ENCODE peak calls at places on chromosomes 12 and 14, in five cellular contexts. One of them, this sample, is unnamed.

GRCh38 chr14:83566567-83566966 is 1963.4 kb upstream of the FLRT2 start:
- DNase-seq in HFFc6: no peak
- DNase-seq in psoas muscle: no peak
- DNase-seq in esophagus muscularis mucosa: no peak
- DNase-seq in T-cell: no peak
- DNase-seq in this sample: no peak

GRCh38 chr12:130689408-130690405 is 26.4 kb downstream of the RIMBP2 start:
- DNase-seq in HFFc6: no peak
- DNase-seq in psoas muscle: no peak
- DNase-seq in esophagus muscularis mucosa: no peak
- DNase-seq in T-cell: no peak
- DNase-seq in this sample: no peak

GRCh38 chr14:98218213-98218612 is 1053.8 kb downstream of the BCL11B start:
- DNase-seq in HFFc6: no peak
- DNase-seq in psoas muscle: no peak
- DNase-seq in esophagus muscularis mucosa: peak; percentile 86
- DNase-seq in T-cell: no peak
- DNase-seq in this sample: no peak

GRCh38 chr14:97095269-97095668 is 298.1 kb downstream of the VRK1 start:
- DNase-seq in HFFc6: no peak
- DNase-seq in psoas muscle: no peak
- DNase-seq in esophagus muscularis mucosa: no peak
- DNase-seq in T-cell: no peak
- DNase-seq in this sample: no peak

GRCh38 chr12:130424858-130425697 is 87.4 kb downstream of the PIWIL1 start:
- DNase-seq in HFFc6: no peak
- DNase-seq in psoas muscle: no peak
- DNase-seq in esophagus muscularis mucosa: no peak
- DNase-seq in T-cell: no peak
- DNase-seq in this sample: no peak

GRCh38 chr12:989751-990278 is 1.2 kb upstream of the ERC1 start:
- DNase-seq in HFFc6: peak; percentile 80
- DNase-seq in psoas muscle: peak; percentile 27
- DNase-seq in esophagus muscularis mucosa: no peak
- DNase-seq in T-cell: no peak
- DNase-seq in this sample: no peak

GRCh38 chr12:121036810-121037326 is 2.2 kb downstream of the OASL start:
- DNase-seq in HFFc6: peak; percentile 75
- DNase-seq in psoas muscle: no peak
- DNase-seq in esophagus muscularis mucosa: no peak
- DNase-seq in T-cell: no peak
- DNase-seq in this sample: peak; percentile 30

GRCh38 chr14:63543826-63544320 is 696 bp upstream of the PPP2R5E start:
- DNase-seq in HFFc6: no peak
- DNase-seq in psoas muscle: no peak
- DNase-seq in esophagus muscularis mucosa: no peak
- DNase-seq in T-cell: no peak
- DNase-seq in this sample: no peak

GRCh38 chr12:108232565-108232964 is 103.5 kb downstream of the WSCD2 start:
- DNase-seq in HFFc6: no peak
- DNase-seq in psoas muscle: no peak
- DNase-seq in esophagus muscularis mucosa: no peak
- DNase-seq in T-cell: no peak
- DNase-seq in this sample: no peak

GRCh38 chr14:35406811-35407630 is 2.5 kb upstream of the NFKBIA start:
- DNase-seq in HFFc6: peak; percentile 81
- DNase-seq in psoas muscle: no peak
- DNase-seq in esophagus muscularis mucosa: no peak
- DNase-seq in T-cell: no peak
- DNase-seq in this sample: no peak

GRCh38 chr14:101476258-101476930 is 84.9 kb upstream of the DIO3 start:
- DNase-seq in HFFc6: no peak
- DNase-seq in psoas muscle: no peak
- DNase-seq in esophagus muscularis mucosa: no peak
- DNase-seq in T-cell: no peak
- DNase-seq in this sample: no peak

GRCh38 chr12:66708704-66709443 is 30.0 kb upstream of the GRIP1 start:
- DNase-seq in HFFc6: no peak
- DNase-seq in psoas muscle: no peak
- DNase-seq in esophagus muscularis mucosa: no peak
- DNase-seq in T-cell: no peak
- DNase-seq in this sample: no peak

GRCh38 chr14:96581902-96582640 is 79.9 kb downstream of the PAPOLA start:
- DNase-seq in HFFc6: no peak
- DNase-seq in psoas muscle: no peak
- DNase-seq in esophagus muscularis mucosa: peak; percentile 84
- DNase-seq in T-cell: no peak
- DNase-seq in this sample: no peak

GRCh38 chr12:51531982-51532497 is 59.0 kb upstream of the SCN8A start:
- DNase-seq in HFFc6: peak; percentile 72
- DNase-seq in psoas muscle: peak; percentile 64
- DNase-seq in esophagus muscularis mucosa: no peak
- DNase-seq in T-cell: peak; percentile 72
- DNase-seq in this sample: peak; percentile 36

GRCh38 chr12:5188413-5188930 is 144.8 kb downstream of the KCNA5 start:
- DNase-seq in HFFc6: no peak
- DNase-seq in psoas muscle: no peak
- DNase-seq in esophagus muscularis mucosa: no peak
- DNase-seq in T-cell: no peak
- DNase-seq in this sample: no peak

GRCh38 chr14:53470351-53471043 is 317.4 kb upstream of the DDHD1 start:
- DNase-seq in HFFc6: peak; percentile 20
- DNase-seq in psoas muscle: peak; percentile 37
- DNase-seq in esophagus muscularis mucosa: no peak
- DNase-seq in T-cell: no peak
- DNase-seq in this sample: peak; percentile 44

GRCh38 chr12:47032644-47033043 is 46.8 kb upstream of the PCED1B start:
- DNase-seq in HFFc6: peak; percentile 55
- DNase-seq in psoas muscle: no peak
- DNase-seq in esophagus muscularis mucosa: no peak
- DNase-seq in T-cell: peak; percentile 22
- DNase-seq in this sample: peak; percentile 48

GRCh38 chr12:118655588-118655987 is 279.2 kb downstream of the SUDS3 start:
- DNase-seq in HFFc6: no peak
- DNase-seq in psoas muscle: no peak
- DNase-seq in esophagus muscularis mucosa: no peak
- DNase-seq in T-cell: no peak
- DNase-seq in this sample: no peak

GRCh38 chr12:102946042-102946441 is 11.4 kb upstream of the ASCL1 start:
- DNase-seq in HFFc6: no peak
- DNase-seq in psoas muscle: no peak
- DNase-seq in esophagus muscularis mucosa: peak; percentile 66
- DNase-seq in T-cell: no peak
- DNase-seq in this sample: no peak

GRCh38 chr12:21526053-21526452 is at the start of gene SPX:
- DNase-seq in HFFc6: no peak
- DNase-seq in psoas muscle: no peak
- DNase-seq in esophagus muscularis mucosa: no peak
- DNase-seq in T-cell: no peak
- DNase-seq in this sample: no peak

GRCh38 chr12:14884458-14884878 is 1.2 kb downstream of the MGP start:
- DNase-seq in HFFc6: peak; percentile 25
- DNase-seq in psoas muscle: peak; percentile 77
- DNase-seq in esophagus muscularis mucosa: peak; percentile 97
- DNase-seq in T-cell: peak; percentile 83
- DNase-seq in this sample: peak; percentile 22

GRCh38 chr12:120238839-120239445 is 26.6 kb downstream of the PXN start:
- DNase-seq in HFFc6: no peak
- DNase-seq in psoas muscle: no peak
- DNase-seq in esophagus muscularis mucosa: no peak
- DNase-seq in T-cell: no peak
- DNase-seq in this sample: no peak

GRCh38 chr12:93279849-93280412 is 97.8 kb upstream of the NUDT4 start:
- DNase-seq in HFFc6: no peak
- DNase-seq in psoas muscle: no peak
- DNase-seq in esophagus muscularis mucosa: no peak
- DNase-seq in T-cell: no peak
- DNase-seq in this sample: no peak

GRCh38 chr14:102140027-102140749 is 491 bp downstream of the WDR20 start:
- DNase-seq in HFFc6: peak; percentile 8
- DNase-seq in psoas muscle: peak; percentile 22
- DNase-seq in esophagus muscularis mucosa: no peak
- DNase-seq in T-cell: no peak
- DNase-seq in this sample: no peak

GRCh38 chr12:46179693-46180452 is 89.0 kb downstream of the SLC38A1 start:
- DNase-seq in HFFc6: no peak
- DNase-seq in psoas muscle: no peak
- DNase-seq in esophagus muscularis mucosa: no peak
- DNase-seq in T-cell: no peak
- DNase-seq in this sample: no peak

GRCh38 chr12:91210144-91210543 is 27.5 kb upstream of the DCN start:
- DNase-seq in HFFc6: no peak
- DNase-seq in psoas muscle: no peak
- DNase-seq in esophagus muscularis mucosa: no peak
- DNase-seq in T-cell: no peak
- DNase-seq in this sample: no peak

GRCh38 chr12:111792155-111792876 is 25.6 kb downstream of the ALDH2 start:
- DNase-seq in HFFc6: no peak
- DNase-seq in psoas muscle: peak; percentile 82
- DNase-seq in esophagus muscularis mucosa: no peak
- DNase-seq in T-cell: no peak
- DNase-seq in this sample: no peak

GRCh38 chr14:82094819-82095218 is 561.2 kb upstream of the SEL1L start:
- DNase-seq in HFFc6: no peak
- DNase-seq in psoas muscle: no peak
- DNase-seq in esophagus muscularis mucosa: no peak
- DNase-seq in T-cell: no peak
- DNase-seq in this sample: no peak

GRCh38 chr12:49888461-49889151 is 15.1 kb downstream of the FAIM2 start:
- DNase-seq in HFFc6: no peak
- DNase-seq in psoas muscle: no peak
- DNase-seq in esophagus muscularis mucosa: no peak
- DNase-seq in T-cell: no peak
- DNase-seq in this sample: no peak

GRCh38 chr14:63046339-63047268 is 1.3 kb upstream of the KCNH5 start:
- DNase-seq in HFFc6: no peak
- DNase-seq in psoas muscle: no peak
- DNase-seq in esophagus muscularis mucosa: no peak
- DNase-seq in T-cell: no peak
- DNase-seq in this sample: no peak

GRCh38 chr14:90691627-90692026 is 124.6 kb downstream of the TTC7B start:
- DNase-seq in HFFc6: no peak
- DNase-seq in psoas muscle: no peak
- DNase-seq in esophagus muscularis mucosa: no peak
- DNase-seq in T-cell: no peak
- DNase-seq in this sample: no peak

GRCh38 chr12:19895609-19896008 is 456.3 kb downstream of the AEBP2 start:
- DNase-seq in HFFc6: no peak
- DNase-seq in psoas muscle: no peak
- DNase-seq in esophagus muscularis mucosa: no peak
- DNase-seq in T-cell: no peak
- DNase-seq in this sample: no peak

GRCh38 chr12:1931642-1932041 is 13.2 kb upstream of the CACNA2D4 start:
- DNase-seq in HFFc6: no peak
- DNase-seq in psoas muscle: no peak
- DNase-seq in esophagus muscularis mucosa: no peak
- DNase-seq in T-cell: no peak
- DNase-seq in this sample: no peak

GRCh38 chr12:31324845-31325523 is 966 bp downstream of the SINHCAF start:
- DNase-seq in HFFc6: peak; percentile 42
- DNase-seq in psoas muscle: peak; percentile 51
- DNase-seq in esophagus muscularis mucosa: peak; percentile 93
- DNase-seq in T-cell: peak; percentile 47
- DNase-seq in this sample: no peak

GRCh38 chr14:58808828-58809227 is 171.1 kb downstream of the DACT1 start:
- DNase-seq in HFFc6: peak; percentile 8
- DNase-seq in psoas muscle: no peak
- DNase-seq in esophagus muscularis mucosa: peak; percentile 78
- DNase-seq in T-cell: no peak
- DNase-seq in this sample: peak; percentile 52

GRCh38 chr14:89368490-89369477 is 48.2 kb downstream of the FOXN3 start:
- DNase-seq in HFFc6: no peak
- DNase-seq in psoas muscle: no peak
- DNase-seq in esophagus muscularis mucosa: no peak
- DNase-seq in T-cell: no peak
- DNase-seq in this sample: no peak